ENCODE peak calls at places on chromosomes 7 and 10, in six cellular contexts. Y is tibial nerve, A is OCI-M1, W is fibroblast of lung, Q is fibroblast of the conjunctiva, Z is NCI-H1694. T is an unnamed sample.

GRCh38 chr7:3302681-3303320 is 1.7 kb downstream of the SDK1 start:
- DNase-seq in A (no peak), Z (no peak), W (no peak), Q (no peak), Y (no peak), T (no peak)

GRCh38 chr10:30818854-30819253 is 189.3 kb upstream of the LYZL2 start:
- DNase-seq in Q (peak), A (no peak), Z (no peak), W (no peak), Y (no peak), T (no peak)

GRCh38 chr7:71308105-71308504 is 176.2 kb downstream of the GALNT17 start:
- DNase-seq in W (peak), Z (no peak), Y (peak), Q (no peak), A (no peak), T (no peak)

GRCh38 chr7:920351-921070 is 34.0 kb downstream of the ADAP1 start:
- DNase-seq in Y (peak), W (no peak), A (no peak), Q (no peak), Z (no peak), T (no peak)

GRCh38 chr10:98262571-98262970 is 5.4 kb downstream of the LOXL4 start:
- DNase-seq in W (peak), Z (no peak), Q (peak), A (peak), Y (no peak), T (peak)

GRCh38 chr10:52566471-52567246 is 205.9 kb downstream of the MBL2 start:
- DNase-seq in W (peak), Z (no peak), Q (peak), A (peak), Y (no peak), T (peak)

GRCh38 chr7:56003749-56004148 is 39.4 kb downstream of the NIPSNAP2 start:
- DNase-seq in Z (no peak), Q (no peak), Y (no peak), W (no peak), A (no peak), T (no peak)

GRCh38 chr7:602341-603141 is 82.9 kb upstream of the PDGFA start:
- DNase-seq in A (no peak), W (no peak), Z (no peak), Y (no peak), Q (no peak), T (no peak)

GRCh38 chr7:94212160-94212559 is 182.5 kb upstream of the COL1A2 start:
- DNase-seq in A (no peak), Y (no peak), W (no peak), Z (no peak), Q (no peak), T (peak)

GRCh38 chr7:150982348-150982747 is 4.2 kb upstream of the KCNH2 start:
- DNase-seq in Z (no peak), A (no peak), W (no peak), Y (peak), Q (no peak), T (no peak)

GRCh38 chr10:26780793-26781601 is 79.8 kb downstream of the ABI1 start:
- DNase-seq in W (peak), Z (no peak), Y (no peak), A (no peak), Q (peak), T (no peak)

GRCh38 chr10:62959553-62959952 is 143.4 kb upstream of the EGR2 start:
- DNase-seq in Y (no peak), W (peak), Z (no peak), Q (no peak), A (no peak), T (no peak)